ENCODE peak calls at places on chromosomes 6 and 20, in four cellular contexts. I is colonic mucosa, C is fibroblast of lung, W is H9. Z is an unnamed sample.
A peak's percentile ranks its signal among the peaks of the same experiment; 100 is the strongest.

GRCh38 chr6:46329568-46329967 is 158.8 kb upstream of the ENPP5 start:
- DNase-seq in I (no peak), W (no peak), C (peak; percentile 76), Z (no peak)

GRCh38 chr20:61609461-61609860 is 357.4 kb downstream of the CDH4 start:
- DNase-seq in I (no peak), W (no peak), C (no peak), Z (no peak)

GRCh38 chr6:84061174-84061573 is 27.6 kb downstream of the MRAP2 start:
- DNase-seq in W (no peak), I (no peak), C (no peak), Z (no peak)

GRCh38 chr6:39309942-39310531 is 4.2 kb downstream of the KCNK17 start:
- DNase-seq in W (peak; percentile 83), I (peak; percentile 83), C (peak; percentile 44), Z (peak; percentile 24)

GRCh38 chr20:43917380-43917779 is 2.7 kb downstream of the TOX2 start:
- DNase-seq in W (no peak), I (no peak), C (no peak), Z (no peak)

GRCh38 chr6:151260191-151260590 is 20.4 kb downstream of the AKAP12 start:
- DNase-seq in C (peak; percentile 33), W (no peak), I (no peak), Z (no peak)

GRCh38 chr6:82385546-82385945 is 21.9 kb downstream of the TPBG start:
- DNase-seq in W (no peak), C (no peak), I (no peak), Z (no peak)

GRCh38 chr6:122692175-122692598 is 82.0 kb downstream of the PKIB start:
- DNase-seq in W (no peak), I (no peak), C (peak; percentile 93), Z (no peak)

GRCh38 chr6:136757150-136757549 is 35.1 kb downstream of the MAP3K5 start:
- DNase-seq in W (no peak), I (no peak), C (peak; percentile 38), Z (no peak)

GRCh38 chr6:72363844-72364740 is 257.8 kb upstream of the KCNQ5 start:
- DNase-seq in I (no peak), W (no peak), C (peak; percentile 99), Z (peak; percentile 56)

GRCh38 chr6:2124260-2124709 is 121.1 kb downstream of the GMDS start:
- DNase-seq in W (no peak), C (peak; percentile 60), I (no peak), Z (no peak)

GRCh38 chr6:158707120-158707519 is 57.3 kb downstream of the SYTL3 start:
- DNase-seq in I (no peak), C (peak; percentile 65), W (peak; percentile 45), Z (no peak)

DNA sequence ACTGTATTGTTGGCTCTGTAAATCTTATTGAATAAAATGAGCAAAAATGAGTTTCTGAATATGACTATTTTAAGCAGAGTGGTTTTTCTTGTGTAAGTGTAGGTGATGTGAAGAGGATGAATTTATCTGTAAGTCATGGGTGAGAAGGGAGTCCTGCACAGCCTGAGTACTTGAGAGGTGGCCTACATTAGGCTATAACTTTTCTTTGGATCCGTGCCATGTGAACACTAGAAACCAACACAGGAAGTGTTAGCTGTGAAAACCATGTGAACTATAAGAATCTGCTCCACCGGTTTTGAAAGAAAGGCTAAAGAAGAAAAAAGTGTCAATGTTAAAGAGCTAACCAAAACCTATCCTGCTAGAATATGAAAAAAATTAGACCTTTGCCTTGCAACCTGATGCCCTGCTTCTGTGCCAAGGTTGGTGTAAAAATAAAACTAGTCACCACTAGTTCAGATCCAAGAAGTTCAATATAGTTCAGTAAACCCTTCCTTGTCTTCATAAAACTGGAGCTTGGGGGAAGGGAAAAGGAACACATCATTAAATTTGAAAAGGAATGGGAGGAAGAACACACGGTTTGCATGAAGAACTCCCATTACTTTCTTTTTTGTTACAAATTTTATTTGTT is 21.3 kb downstream of the PLCB1 start:
- DNase-seq in W (no peak), I (no peak), C (peak; percentile 46), Z (no peak)
- TF ChIP-seq CTCF in W (no peak), I (no peak), C (no peak), Z (no peak)

GRCh38 chr20:46408281-46408731 is 1.9 kb upstream of the ELMO2 start:
- DNase-seq in W (no peak), I (no peak), C (no peak), Z (no peak)

GRCh38 chr20:46411637-46412036 is 5.2 kb upstream of the ELMO2 start:
- DNase-seq in W (no peak), C (no peak), I (no peak), Z (no peak)

GRCh38 chr20:46407671-46407996 is 1.2 kb upstream of the ELMO2 start:
- DNase-seq in W (no peak), C (no peak), I (no peak), Z (no peak)

GRCh38 chr20:46406200-46406985 is at the start of gene ELMO2:
- DNase-seq in W (peak; percentile 97), C (peak; percentile 97), I (peak; percentile 98), Z (peak; percentile 91)

GRCh38 chr20:46406986-46407670 is 713 bp upstream of the ELMO2 start:
- DNase-seq in W (no peak), I (peak; percentile 80), C (peak; percentile 31), Z (no peak)
- TF ChIP-seq CTCF in W (no peak), I (no peak), C (no peak), Z (no peak)

GRCh38 chr6:113457751-113458150 is 399.4 kb upstream of the MARCKS start:
- DNase-seq in W (no peak), C (no peak), I (no peak), Z (no peak)

GRCh38 chr6:113458368-113459010 is 398.7 kb upstream of the MARCKS start:
- DNase-seq in W (no peak), I (no peak), C (peak; percentile 57), Z (no peak)

GRCh38 chr6:113464959-113465358 is 392.2 kb upstream of the MARCKS start:
- DNase-seq in I (no peak), C (peak; percentile 72), W (no peak), Z (no peak)

GRCh38 chr6:113464536-113464935 is 392.6 kb upstream of the MARCKS start:
- DNase-seq in C (no peak), I (no peak), W (no peak), Z (no peak)

GRCh38 chr6:113461153-113461897 is 395.8 kb upstream of the MARCKS start:
- DNase-seq in W (no peak), I (no peak), C (peak; percentile 65), Z (no peak)
- TF ChIP-seq CTCF in W (peak; percentile 58), I (no peak), C (peak; percentile 18), Z (no peak)

DNA sequence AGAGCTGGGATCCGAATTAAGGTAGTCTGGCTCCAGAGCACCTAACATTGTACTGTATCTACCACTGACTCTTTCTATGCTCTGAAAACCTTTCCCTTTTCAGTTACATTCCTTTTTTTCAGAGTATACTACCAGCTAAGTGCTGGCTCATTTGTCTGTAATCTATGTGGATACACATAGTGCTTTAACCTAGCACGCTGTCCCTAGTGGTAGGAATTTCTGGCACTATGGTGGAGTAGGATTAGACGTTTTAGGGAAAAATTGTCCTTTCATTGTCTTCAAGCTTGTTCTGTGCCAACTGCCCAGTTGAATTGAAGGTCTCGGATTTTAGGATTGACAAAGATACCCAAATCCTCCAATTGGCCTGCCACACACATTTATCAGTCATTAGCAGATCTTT is 259.1 kb upstream of the FERMT1 start:
- DNase-seq in W (no peak), C (peak; percentile 5), I (no peak), Z (no peak)
- TF ChIP-seq CTCF in W (peak; percentile 79), C (no peak), I (no peak), Z (peak; percentile 27)

GRCh38 chr20:37757550-37757949 is 63.7 kb downstream of the CTNNBL1 start:
- DNase-seq in I (no peak), W (no peak), C (no peak), Z (no peak)
- TF ChIP-seq CTCF in I (no peak), W (peak; percentile 38), C (no peak), Z (no peak)